ENCODE peak calls at places on chromosomes 1 and 21, in four cellular contexts. G is lung; D is CD4-positive, CD25-positive, alpha-beta regulatory T cell; W is ovary. Z is an unnamed sample.

GRCh38 chr1:156858959-156859522 is at the start of gene INSRR:
- DNase-seq in D (no peak), W (no peak), G (no peak), Z (no peak)

GRCh38 chr1:115604508-115604907 is 37.3 kb upstream of the VANGL1 start:
- DNase-seq in W (no peak), G (no peak), D (no peak), Z (no peak)

GRCh38 chr1:70807088-70807664 is 240.4 kb downstream of the PTGER3 start:
- DNase-seq in G (no peak), D (no peak), W (no peak), Z (no peak)

GRCh38 chr1:158649052-158649451 is 37.5 kb downstream of the SPTA1 start:
- DNase-seq in W (no peak), G (no peak), D (no peak), Z (no peak)

GRCh38 chr1:154975409-154976205 is 1.1 kb downstream of the CKS1B start:
- DNase-seq in W (peak; percentile 77), G (peak; percentile 69), D (peak; percentile 38), Z (peak; percentile 19)

GRCh38 chr21:46081022-46081861 is 16.7 kb upstream of the COL6A2 start:
- DNase-seq in G (peak; percentile 27), W (peak; percentile 25), D (no peak), Z (no peak)

GRCh38 chr1:15816674-15817073 is 9.2 kb upstream of the UQCRHL start:
- DNase-seq in W (no peak), G (no peak), D (no peak), Z (no peak)

GRCh38 chr1:170307426-170307825 is 161.7 kb downstream of the NTMT2 start:
- DNase-seq in D (no peak), W (no peak), G (no peak), Z (no peak)

GRCh38 chr1:24003331-24003972 is 23.3 kb upstream of the SRSF10 start:
- DNase-seq in G (no peak), D (no peak), W (no peak), Z (no peak)

GRCh38 chr1:12067900-12068821 is 5.1 kb downstream of the TNFRSF8 start:
- DNase-seq in G (no peak), D (no peak), W (no peak), Z (no peak)

GRCh38 chr1:116988908-116989307 is 12.7 kb upstream of the CD101 start:
- DNase-seq in D (no peak), G (no peak), W (no peak), Z (no peak)

GRCh38 chr21:45983981-45984551 is 2.5 kb downstream of the COL6A1 start:
- DNase-seq in W (peak; percentile 59), G (no peak), D (no peak), Z (no peak)

GRCh38 chr21:24895885-24896734 is 711.2 kb downstream of the MRPL39 start:
- DNase-seq in D (no peak), G (no peak), W (peak; percentile 14), Z (no peak)

GRCh38 chr1:230085178-230085515 is 18.1 kb downstream of the GALNT2 start:
- DNase-seq in D (no peak), W (no peak), G (peak; percentile 14), Z (no peak)

GRCh38 chr1:107623431-107623830 is 341.5 kb downstream of the VAV3 start:
- DNase-seq in D (no peak), G (no peak), W (no peak), Z (no peak)

GRCh38 chr1:91757760-91758545 is 128.0 kb downstream of the TGFBR3 start:
- DNase-seq in W (no peak), G (no peak), D (no peak), Z (no peak)

GRCh38 chr1:223492044-223492443 is 98.8 kb downstream of the CCDC185 start:
- DNase-seq in G (peak; percentile 70), W (no peak), D (no peak), Z (no peak)

GRCh38 chr1:36096500-36097412 is 8.1 kb downstream of the ADPRS start:
- DNase-seq in D (no peak), G (no peak), W (no peak), Z (no peak)

GRCh38 chr1:235304549-235305451 is 23.2 kb downstream of the ARID4B start:
- DNase-seq in W (no peak), D (peak; percentile 31), G (no peak), Z (peak; percentile 21)

GRCh38 chr1:63454269-63454668 is 68.8 kb downstream of the ITGB3BP start:
- DNase-seq in W (no peak), D (no peak), G (no peak), Z (no peak)

GRCh38 chr1:31483012-31483946 is 70.3 kb downstream of the SERINC2 start:
- DNase-seq in D (no peak), W (no peak), G (peak; percentile 33), Z (no peak)

GRCh38 chr1:52032785-52033131 is 852 bp downstream of the KTI12 start:
- DNase-seq in D (peak; percentile 1), W (peak; percentile 50), G (peak; percentile 31), Z (no peak)

GRCh38 chr1:227280836-227281235 is 37.5 kb downstream of the CDC42BPA start:
- DNase-seq in W (no peak), D (no peak), G (no peak), Z (no peak)

GRCh38 chr21:33998402-33998801 is 75.0 kb upstream of the MRPS6 start:
- DNase-seq in D (no peak), G (no peak), W (no peak), Z (no peak)

GRCh38 chr1:109739738-109740614 is 862 bp downstream of the GSTM3 start:
- DNase-seq in W (peak; percentile 91), G (peak; percentile 71), D (peak; percentile 77), Z (peak; percentile 82)

GRCh38 chr1:56890229-56890628 is 35.6 kb downstream of the C8A start:
- DNase-seq in D (no peak), W (no peak), G (no peak), Z (no peak)

GRCh38 chr21:37712204-37712934 is 203.9 kb downstream of the KCNJ6 start:
- DNase-seq in W (no peak), D (no peak), G (peak; percentile 63), Z (no peak)

GRCh38 chr1:190747643-190748186 is 270.1 kb upstream of the BRINP3 start:
- DNase-seq in D (no peak), G (no peak), W (no peak), Z (no peak)

GRCh38 chr21:33849839-33850238 is 65.8 kb downstream of the ATP5PO start:
- DNase-seq in G (no peak), W (no peak), D (no peak), Z (no peak)

GRCh38 chr1:110875216-110875731 is 2.3 kb downstream of the CD53 start:
- DNase-seq in G (no peak), W (no peak), D (peak; percentile 31), Z (no peak)
- H3K4me1 ChIP-seq in G (no peaks in the 10 kb centered on the region), W (no peaks in the 10 kb centered on the region), D (peaks cover 72% of the 10 kb centered on the region), Z (peaks cover 27% of the 10 kb centered on the region)

GRCh38 chr1:28896609-28896986 is 17.8 kb upstream of the EPB41 start:
- DNase-seq in D (no peak), G (no peak), W (no peak), Z (no peak)

GRCh38 chr1:28895896-28896608 is 18.3 kb upstream of the EPB41 start:
- DNase-seq in G (no peak), D (no peak), W (no peak), Z (no peak)

GRCh38 chr1:28897789-28898188 is 16.6 kb upstream of the EPB41 start:
- DNase-seq in W (no peak), D (no peak), G (no peak), Z (no peak)

GRCh38 chr1:28900562-28900961 is 13.8 kb upstream of the EPB41 start:
- DNase-seq in D (no peak), G (no peak), W (no peak), Z (no peak)

DNA sequence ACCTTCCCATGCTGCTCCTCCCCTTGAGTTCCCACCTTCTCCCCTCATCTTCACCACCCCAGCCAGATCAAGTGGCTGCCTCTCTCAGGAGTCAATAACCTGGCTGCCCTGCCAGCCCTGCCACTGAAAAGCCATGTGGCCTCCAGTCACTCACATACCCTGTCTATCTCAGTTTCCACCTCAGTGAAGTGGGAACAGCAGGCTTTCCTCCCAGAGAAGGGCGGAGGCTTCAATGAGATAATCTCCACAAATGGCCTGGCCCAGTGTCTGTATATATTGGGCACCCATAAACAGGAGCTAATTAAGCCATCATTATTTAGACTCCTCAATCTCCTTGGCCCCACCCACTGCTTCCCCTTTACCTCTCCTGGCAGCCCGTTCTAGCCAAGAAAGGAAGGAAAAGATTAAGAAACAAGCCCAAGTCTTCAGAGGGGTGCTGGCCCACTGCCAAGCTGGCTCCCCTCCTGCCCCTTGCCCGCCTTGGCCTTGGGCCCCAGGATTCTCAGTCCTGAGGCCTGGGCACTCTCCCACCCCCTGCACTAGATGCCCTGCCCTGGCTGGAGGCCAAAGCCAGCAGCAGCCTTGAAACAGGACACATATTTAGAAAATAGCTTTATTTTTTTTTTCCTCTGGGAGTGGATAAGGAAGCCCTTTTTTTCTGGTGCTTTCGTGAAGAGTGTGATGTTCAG is 16.0 kb upstream of the EPB41 start:
- DNase-seq in G (no peak), D (no peak), W (peak; percentile 69), Z (no peak)
- H3K4me3 ChIP-seq in G (no peak overlapping the region), D (no peak overlapping the region), W (no peak overlapping the region), Z (no peak overlapping the region)

GRCh38 chr1:6592441-6592840 is 10.2 kb downstream of the KLHL21 start:
- DNase-seq in G (no peak), D (no peak), W (no peak), Z (no peak)

GRCh38 chr1:6594977-6595740 is 7.5 kb downstream of the KLHL21 start:
- DNase-seq in G (no peak), W (no peak), D (no peak), Z (no peak)

GRCh38 chr1:6591644-6592043 is 11.0 kb downstream of the KLHL21 start:
- DNase-seq in D (no peak), G (no peak), W (no peak), Z (no peak)

GRCh38 chr1:6592865-6593593 is 9.6 kb downstream of the KLHL21 start:
- DNase-seq in D (no peak), W (no peak), G (no peak), Z (no peak)

GRCh38 chr1:6593810-6594209 is 8.9 kb downstream of the KLHL21 start:
- DNase-seq in D (no peak), W (no peak), G (no peak), Z (no peak)
- H3K4me1 ChIP-seq in D (peaks cover 40% of the 10 kb centered on the region), W (peaks cover 15% of the 10 kb centered on the region), G (peaks cover 2% of the 10 kb centered on the region), Z (peaks cover 10% of the 10 kb centered on the region)

GRCh38 chr1:175448467-175448866 is 255.9 kb upstream of the KIAA0040 start:
- DNase-seq in W (no peak), G (no peak), D (no peak), Z (no peak)

GRCh38 chr1:175449306-175449705 is 256.7 kb upstream of the KIAA0040 start:
- DNase-seq in D (no peak), G (no peak), W (no peak), Z (no peak)

GRCh38 chr1:175445661-175446060 is 253.1 kb upstream of the KIAA0040 start:
- DNase-seq in W (no peak), G (no peak), D (no peak), Z (no peak)

DNA sequence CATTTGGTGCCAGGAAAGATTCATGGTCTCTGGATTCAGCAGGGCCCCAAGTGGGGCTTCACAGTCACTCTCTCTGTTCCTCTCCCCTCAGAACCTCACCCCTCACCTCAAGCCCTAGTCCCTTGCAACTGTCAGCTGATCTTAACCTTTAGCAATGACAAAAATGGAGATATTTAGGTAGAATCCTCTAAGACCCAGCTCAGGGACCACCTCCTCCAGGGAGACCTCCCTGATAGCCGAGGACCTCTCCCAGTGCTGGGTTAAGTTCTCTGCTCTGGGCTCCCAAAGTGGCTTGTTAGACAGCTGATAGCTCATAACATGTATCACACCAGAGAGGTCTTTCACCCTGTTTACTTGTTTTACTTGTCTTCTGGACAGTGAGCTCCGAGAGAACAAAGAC is 257.6 kb upstream of the KIAA0040 start:
- DNase-seq in D (no peak), W (no peak), G (no peak), Z (no peak)
- H3K4me3 ChIP-seq in D (no peak overlapping the region), W (no peak overlapping the region), G (no peak overlapping the region), Z (no peak overlapping the region)